ENCODE peak calls at places on chromosome 9, in four cellular contexts. L is K562, Z is HepG2, T is SK-N-SH. X is an unnamed sample.

GRCh38 chr9:118059520-118060278 is 355.5 kb downstream of the TLR4 start:
- DNase-seq in L (peak; percentile 7), T (no peak), Z (peak; percentile 1), X (no peak)

GRCh38 chr9:33378121-33378795 is 24.1 kb downstream of the AQP7 start:
- DNase-seq in T (no peak), Z (no peak), L (no peak), X (no peak)

GRCh38 chr9:72365525-72366256 is 683 bp upstream of the ZFAND5 start:
- DNase-seq in T (peak; percentile 77), Z (peak; percentile 70), L (no peak), X (peak; percentile 28)

GRCh38 chr9:132637351-132637750 is 32.4 kb downstream of the DDX31 start:
- DNase-seq in L (no peak), T (no peak), Z (no peak), X (no peak)

GRCh38 chr9:4662989-4663792 is 1.1 kb downstream of the PLPP6 start:
- DNase-seq in T (peak; percentile 21), L (no peak), Z (peak; percentile 65), X (no peak)

GRCh38 chr9:9950813-9951212 is 662.0 kb downstream of the PTPRD start:
- DNase-seq in Z (no peak), T (no peak), L (no peak), X (no peak)

GRCh38 chr9:72648324-72648723 is 126.9 kb downstream of the TMC1 start:
- DNase-seq in T (no peak), L (no peak), Z (no peak), X (no peak)

GRCh38 chr9:77402286-77402685 is 225.0 kb downstream of the VPS13A start:
- DNase-seq in Z (no peak), T (no peak), L (no peak), X (no peak)

GRCh38 chr9:129471201-129472019 is 149.5 kb downstream of the C9orf50 start:
- DNase-seq in L (no peak), Z (no peak), T (no peak), X (no peak)

GRCh38 chr9:122930541-122930932 is 775 bp downstream of the ZBTB26 start:
- DNase-seq in L (no peak), T (no peak), Z (no peak), X (no peak)

GRCh38 chr9:128554155-128554862 is 1.9 kb downstream of the SPTAN1 start:
- DNase-seq in Z (peak; percentile 85), L (peak; percentile 38), T (peak; percentile 37), X (peak; percentile 27)

GRCh38 chr9:69104830-69105527 is 69.1 kb upstream of the TJP2 start:
- DNase-seq in T (no peak), Z (peak; percentile 86), L (no peak), X (no peak)

DNA sequence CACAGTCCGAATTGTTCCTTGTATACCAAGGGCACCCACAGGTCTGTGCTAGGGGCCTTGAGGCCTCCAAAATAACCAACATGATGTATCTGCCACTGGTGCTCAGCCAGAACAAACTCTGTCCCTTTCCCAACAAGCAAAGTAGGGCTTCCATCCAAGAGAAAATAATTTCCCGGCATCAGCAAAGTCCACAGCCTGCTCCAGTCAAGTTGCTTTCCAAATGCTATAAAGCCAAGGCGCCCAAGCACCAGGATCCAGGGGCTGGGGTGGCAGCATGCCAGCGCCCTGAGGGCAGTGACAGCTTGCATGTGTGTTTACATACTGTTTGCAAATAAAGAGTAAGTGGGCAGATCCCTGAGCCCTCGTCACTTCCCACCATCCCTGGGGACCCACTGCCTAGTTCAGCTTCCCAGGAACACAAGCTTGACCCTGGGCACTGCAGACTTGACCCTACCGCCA is 155.9 kb downstream of the ERCC6L2 start:
- DNase-seq in T (peak; percentile 83), Z (no peak), L (no peak), X (no peak)
- TF ChIP-seq MAX in T (no peak), Z (no peak), L (no peak), X (no peak)

GRCh38 chr9:35734096-35734495 is 1.6 kb downstream of the CREB3 start:
- DNase-seq in T (no peak), Z (no peak), L (no peak), X (no peak)

GRCh38 chr9:35732185-35733108 is at the start of the genes CREB3 and TLN1:
- DNase-seq in Z (peak; percentile 96), L (peak; percentile 13), T (peak; percentile 97), X (peak; percentile 91)

GRCh38 chr9:35731415-35732184 is 395 bp downstream of the TLN1 start:
- DNase-seq in T (no peak), Z (peak; percentile 53), L (peak; percentile 77), X (no peak)

GRCh38 chr9:35730486-35730854 is 1.5 kb downstream of the TLN1 start:
- DNase-seq in L (no peak), Z (no peak), T (no peak), X (no peak)

DNA sequence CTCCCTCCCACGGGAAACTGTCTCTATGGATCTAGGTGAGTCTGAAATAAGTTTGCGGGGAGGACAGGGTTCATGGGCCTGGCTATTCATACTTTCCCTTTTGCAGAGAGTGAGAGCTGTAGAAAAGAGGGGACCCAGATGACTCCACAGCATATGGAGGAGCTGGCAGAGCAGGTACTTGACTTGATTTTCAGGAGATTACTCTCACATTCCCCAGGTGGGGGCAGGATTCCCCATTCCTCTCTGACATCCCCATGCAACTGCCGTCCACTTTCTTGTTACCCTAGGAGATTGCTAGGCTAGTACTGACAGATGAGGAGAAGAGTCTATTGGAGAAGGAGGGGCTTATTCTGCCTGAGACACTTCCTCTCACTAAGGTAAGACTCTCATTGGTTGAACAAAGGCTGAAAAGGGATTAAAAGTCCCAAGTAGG is 659 bp downstream of the CREB3 start:
- DNase-seq in Z (peak; percentile 60), L (peak; percentile 28), T (peak; percentile 43), X (no peak)
- TF ChIP-seq SMC3 in Z (no peak), L (no peak), T (no peak), X (no peak)

GRCh38 chr9:134377976-134378375 is 51.7 kb downstream of the RXRA start:
- DNase-seq in Z (no peak), T (peak; percentile 71), L (no peak), X (no peak)
- TF ChIP-seq JUND in Z (no peak), T (no peak), L (no peak), X (no peak)

DNA sequence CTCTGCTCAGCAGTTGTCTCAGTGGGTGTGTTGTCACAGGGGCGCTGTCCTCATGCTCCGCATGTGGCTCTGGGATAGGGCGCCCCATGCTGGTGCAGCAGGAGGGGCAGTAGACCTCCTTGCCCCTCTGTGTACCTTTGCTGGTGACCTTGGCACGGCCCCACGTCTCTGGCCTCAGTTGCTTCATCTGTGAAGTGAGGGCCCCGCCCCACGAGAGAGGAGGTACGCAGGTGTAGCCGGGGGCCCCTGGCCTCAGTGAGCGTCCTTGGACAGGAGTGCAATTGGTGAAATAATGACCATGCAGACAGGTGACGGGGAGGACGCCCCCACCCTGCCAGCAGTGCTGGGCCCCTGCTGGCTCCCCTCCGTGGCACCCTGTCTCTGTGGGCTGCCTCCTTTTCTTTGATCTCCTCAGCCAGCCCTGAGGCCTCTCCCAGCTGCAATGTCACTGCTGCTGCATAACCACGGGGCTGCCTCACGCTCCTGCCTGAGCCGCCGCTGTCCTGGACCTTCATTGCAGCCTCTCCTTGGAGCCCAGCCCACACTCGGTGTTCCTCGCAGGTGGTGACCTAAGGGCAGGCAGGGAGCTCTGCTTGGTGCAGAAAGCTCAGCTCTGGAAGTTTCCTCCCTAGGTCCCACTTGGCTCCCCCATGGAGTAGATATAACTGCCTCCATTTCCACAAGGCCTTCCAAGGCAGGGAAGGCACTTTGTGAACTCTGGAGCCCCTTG is 57.3 kb downstream of the PHF2 start:
- DNase-seq in L (no peak), T (no peak), Z (no peak), X (no peak)
- TF ChIP-seq MAX in L (no peak), T (no peak), Z (no peak), X (no peak)

GRCh38 chr9:98331536-98332259 is 76.2 kb upstream of the TBC1D2 start:
- DNase-seq in T (no peak), L (no peak), Z (no peak), X (no peak)

GRCh38 chr9:98332405-98332831 is 77.0 kb upstream of the TBC1D2 start:
- DNase-seq in L (peak; percentile 72), Z (no peak), T (no peak), X (no peak)

GRCh38 chr9:98329281-98329680 is 73.8 kb upstream of the TBC1D2 start:
- DNase-seq in Z (no peak), L (no peak), T (no peak), X (no peak)

GRCh38 chr9:98329904-98330303 is 74.5 kb upstream of the TBC1D2 start:
- DNase-seq in L (no peak), T (no peak), Z (no peak), X (no peak)

DNA sequence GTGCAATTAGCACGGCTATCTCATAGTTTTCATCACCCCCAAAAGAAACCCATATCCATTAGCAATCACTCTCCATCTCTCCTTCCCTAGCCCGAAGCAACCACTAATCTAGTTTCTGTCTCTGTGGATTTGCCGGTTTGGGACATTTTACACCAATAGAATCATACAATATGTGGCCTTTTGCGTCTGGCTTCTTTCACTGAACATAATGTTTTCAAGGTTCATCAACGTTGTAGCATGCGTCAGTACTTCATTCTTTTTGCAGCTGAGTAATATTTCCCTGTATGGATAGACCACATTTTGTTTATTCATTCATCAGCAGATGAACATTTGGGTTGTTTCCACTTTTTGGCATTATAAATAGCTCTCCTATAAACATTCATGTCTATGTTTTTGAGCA is 75.4 kb upstream of the TBC1D2 start:
- DNase-seq in T (no peak), L (no peak), Z (no peak), X (no peak)
- TF ChIP-seq SMC3 in T (no peak), L (no peak), Z (no peak), X (no peak)

DNA sequence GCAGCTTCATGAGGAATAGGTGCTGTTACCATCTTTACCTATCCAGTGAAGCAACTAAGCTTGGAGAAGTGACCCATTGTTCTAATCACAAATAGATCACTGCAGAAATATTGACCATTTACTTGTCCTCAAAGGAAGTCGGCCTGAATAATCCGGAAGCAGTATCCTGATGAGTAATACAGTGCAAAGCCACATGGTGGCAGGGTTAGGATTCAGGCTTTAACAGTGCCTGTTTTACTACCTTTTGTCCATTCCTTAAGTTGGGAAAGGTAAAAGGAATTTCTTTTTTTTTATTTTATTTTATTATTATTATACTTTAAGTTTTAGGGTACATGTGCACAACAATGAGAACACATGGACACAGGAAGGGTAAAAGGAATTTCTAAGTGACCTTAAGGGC is 336.3 kb downstream of the KDM4C start:
- DNase-seq in Z (peak; percentile 15), T (peak; percentile 17), L (no peak), X (no peak)
- TF ChIP-seq JUND in Z (no peak), T (no peak), L (no peak), X (no peak)

DNA sequence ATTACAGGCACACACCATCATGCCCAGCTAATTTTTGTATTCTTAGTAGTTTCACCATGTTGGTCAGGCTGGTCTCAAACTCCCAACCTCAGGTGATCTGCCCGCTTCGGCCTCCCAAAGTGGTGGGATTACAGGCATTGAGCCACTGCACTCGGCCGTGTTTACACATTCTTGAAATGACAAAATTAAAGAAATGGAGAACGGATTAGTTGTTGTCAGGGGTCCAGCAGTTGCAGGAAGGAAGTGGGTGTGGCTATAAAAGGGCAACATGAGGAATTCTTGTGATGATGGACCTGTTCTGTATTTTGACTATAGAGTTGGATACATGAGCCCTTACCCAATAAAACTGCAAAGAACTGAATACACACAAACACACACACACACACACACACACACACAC is 17.3 kb downstream of the PPP6C start:
- DNase-seq in L (no peak), T (no peak), Z (no peak), X (no peak)
- TF ChIP-seq MAX in L (no peak), T (no peak), Z (no peak), X (no peak)

GRCh38 chr9:137682431-137682991 is 63.7 kb downstream of the EHMT1 start:
- DNase-seq in L (no peak), T (no peak), Z (no peak), X (no peak)
- TF ChIP-seq SMC3 in L (no peak), T (no peak), Z (no peak), X (no peak)

X was measured in GM12878.